ENCODE peak calls at places on chromosome X, in six cellular contexts. One of them, this sample, is unnamed.

GRCh38 chrX:119041175-119041574 is 31.6 kb upstream of the CT47C1 start:
- DNase-seq in ascending aorta: peak; percentile 79
- DNase-seq in astrocyte of the spinal cord: peak; percentile 82
- DNase-seq in endothelial cell of umbilical vein: peak; percentile 90
- DNase-seq in GM20000: no peak
- DNase-seq in neural progenitor cell: no peak
- DNase-seq in this sample: no peak

GRCh38 chrX:70525733-70526132 is 81.1 kb downstream of the DLG3 start:
- DNase-seq in ascending aorta: no peak
- DNase-seq in astrocyte of the spinal cord: no peak
- DNase-seq in endothelial cell of umbilical vein: no peak
- DNase-seq in GM20000: no peak
- DNase-seq in neural progenitor cell: no peak
- DNase-seq in this sample: no peak

GRCh38 chrX:118373538-118373937 is 27.6 kb downstream of the WDR44 start:
- DNase-seq in ascending aorta: no peak
- DNase-seq in astrocyte of the spinal cord: no peak
- DNase-seq in endothelial cell of umbilical vein: no peak
- DNase-seq in GM20000: no peak
- DNase-seq in neural progenitor cell: peak; percentile 25
- DNase-seq in this sample: no peak

GRCh38 chrX:115233497-115234219 is at the start of gene LRCH2:
- DNase-seq in ascending aorta: peak; percentile 70
- DNase-seq in astrocyte of the spinal cord: peak; percentile 46
- DNase-seq in endothelial cell of umbilical vein: peak; percentile 47
- DNase-seq in GM20000: no peak
- DNase-seq in neural progenitor cell: peak; percentile 86
- DNase-seq in this sample: peak; percentile 37

GRCh38 chrX:35090801-35091200 is 148.2 kb downstream of the FAM47B start:
- DNase-seq in ascending aorta: no peak
- DNase-seq in astrocyte of the spinal cord: no peak
- DNase-seq in endothelial cell of umbilical vein: no peak
- DNase-seq in GM20000: no peak
- DNase-seq in neural progenitor cell: no peak
- DNase-seq in this sample: no peak

GRCh38 chrX:153494541-153495361 is at the start of gene BGN:
- DNase-seq in ascending aorta: peak; percentile 85
- DNase-seq in astrocyte of the spinal cord: peak; percentile 65
- DNase-seq in endothelial cell of umbilical vein: peak; percentile 81
- DNase-seq in GM20000: no peak
- DNase-seq in neural progenitor cell: peak; percentile 69
- DNase-seq in this sample: peak; percentile 62

GRCh38 chrX:37357436-37357835 is 8.3 kb downstream of the PRRG1 start:
- DNase-seq in ascending aorta: no peak
- DNase-seq in astrocyte of the spinal cord: no peak
- DNase-seq in endothelial cell of umbilical vein: no peak
- DNase-seq in GM20000: no peak
- DNase-seq in neural progenitor cell: no peak
- DNase-seq in this sample: no peak

GRCh38 chrX:2409796-2410195 is 91.0 kb downstream of the DHRSX start:
- DNase-seq in ascending aorta: no peak
- DNase-seq in astrocyte of the spinal cord: no peak
- DNase-seq in endothelial cell of umbilical vein: no peak
- DNase-seq in GM20000: no peak
- DNase-seq in neural progenitor cell: no peak
- DNase-seq in this sample: no peak

GRCh38 chrX:71514367-71515038 is 18.4 kb upstream of the OGT start:
- DNase-seq in ascending aorta: no peak
- DNase-seq in astrocyte of the spinal cord: no peak
- DNase-seq in endothelial cell of umbilical vein: no peak
- DNase-seq in GM20000: no peak
- DNase-seq in neural progenitor cell: no peak
- DNase-seq in this sample: peak; percentile 25

GRCh38 chrX:63050225-63050624 is 300.9 kb downstream of the SPIN4 start:
- DNase-seq in ascending aorta: no peak
- DNase-seq in astrocyte of the spinal cord: no peak
- DNase-seq in endothelial cell of umbilical vein: no peak
- DNase-seq in GM20000: no peak
- DNase-seq in neural progenitor cell: no peak
- DNase-seq in this sample: no peak

GRCh38 chrX:139049455-139049854 is 337.9 kb upstream of the FGF13 start:
- DNase-seq in ascending aorta: no peak
- DNase-seq in astrocyte of the spinal cord: peak; percentile 13
- DNase-seq in endothelial cell of umbilical vein: no peak
- DNase-seq in GM20000: no peak
- DNase-seq in neural progenitor cell: no peak
- DNase-seq in this sample: no peak

GRCh38 chrX:40303256-40304077 is 205.7 kb upstream of the BCOR start:
- DNase-seq in ascending aorta: no peak
- DNase-seq in astrocyte of the spinal cord: no peak
- DNase-seq in endothelial cell of umbilical vein: no peak
- DNase-seq in GM20000: no peak
- DNase-seq in neural progenitor cell: no peak
- DNase-seq in this sample: no peak

GRCh38 chrX:120235284-120235683 is 15.3 kb upstream of the ZBTB33 start:
- DNase-seq in ascending aorta: no peak
- DNase-seq in astrocyte of the spinal cord: no peak
- DNase-seq in endothelial cell of umbilical vein: no peak
- DNase-seq in GM20000: no peak
- DNase-seq in neural progenitor cell: no peak
- DNase-seq in this sample: no peak

GRCh38 chrX:27660878-27661277 is 70.7 kb downstream of the DCAF8L2 start:
- DNase-seq in ascending aorta: no peak
- DNase-seq in astrocyte of the spinal cord: no peak
- DNase-seq in endothelial cell of umbilical vein: no peak
- DNase-seq in GM20000: no peak
- DNase-seq in neural progenitor cell: no peak
- DNase-seq in this sample: no peak

GRCh38 chrX:109774136-109774535 is 41.1 kb upstream of the ACSL4 start:
- DNase-seq in ascending aorta: no peak
- DNase-seq in astrocyte of the spinal cord: no peak
- DNase-seq in endothelial cell of umbilical vein: no peak
- DNase-seq in GM20000: no peak
- DNase-seq in neural progenitor cell: no peak
- DNase-seq in this sample: no peak

GRCh38 chrX:69398881-69399280 is 105.2 kb upstream of the NALF2 start:
- DNase-seq in ascending aorta: no peak
- DNase-seq in astrocyte of the spinal cord: no peak
- DNase-seq in endothelial cell of umbilical vein: no peak
- DNase-seq in GM20000: no peak
- DNase-seq in neural progenitor cell: no peak
- DNase-seq in this sample: no peak

GRCh38 chrX:103157511-103158316 is 57.2 kb upstream of the BEX4 start:
- DNase-seq in ascending aorta: no peak
- DNase-seq in astrocyte of the spinal cord: peak; percentile 40
- DNase-seq in endothelial cell of umbilical vein: peak; percentile 58
- DNase-seq in GM20000: peak; percentile 16
- DNase-seq in neural progenitor cell: peak; percentile 24
- DNase-seq in this sample: peak; percentile 74

GRCh38 chrX:69095260-69095659 is 70.0 kb downstream of the PJA1 start:
- DNase-seq in ascending aorta: no peak
- DNase-seq in astrocyte of the spinal cord: no peak
- DNase-seq in endothelial cell of umbilical vein: no peak
- DNase-seq in GM20000: no peak
- DNase-seq in neural progenitor cell: no peak
- DNase-seq in this sample: no peak

GRCh38 chrX:85988353-85988752 is 59.0 kb downstream of the CHM start:
- DNase-seq in ascending aorta: no peak
- DNase-seq in astrocyte of the spinal cord: no peak
- DNase-seq in endothelial cell of umbilical vein: no peak
- DNase-seq in GM20000: no peak
- DNase-seq in neural progenitor cell: no peak
- DNase-seq in this sample: no peak

GRCh38 chrX:6679988-6680387 is 145.1 kb upstream of the VCX3A start:
- DNase-seq in ascending aorta: no peak
- DNase-seq in astrocyte of the spinal cord: no peak
- DNase-seq in endothelial cell of umbilical vein: no peak
- DNase-seq in GM20000: no peak
- DNase-seq in neural progenitor cell: no peak
- DNase-seq in this sample: no peak

GRCh38 chrX:154516655-154517100 is 646 bp upstream of the FAM3A start:
- DNase-seq in ascending aorta: no peak
- DNase-seq in astrocyte of the spinal cord: peak; percentile 47
- DNase-seq in endothelial cell of umbilical vein: peak; percentile 64
- DNase-seq in GM20000: peak; percentile 15
- DNase-seq in neural progenitor cell: peak; percentile 62
- DNase-seq in this sample: no peak

GRCh38 chrX:72057331-72057730 is 74.4 kb downstream of the RTL5 start:
- DNase-seq in ascending aorta: peak; percentile 30
- DNase-seq in astrocyte of the spinal cord: no peak
- DNase-seq in endothelial cell of umbilical vein: no peak
- DNase-seq in GM20000: no peak
- DNase-seq in neural progenitor cell: no peak
- DNase-seq in this sample: no peak

GRCh38 chrX:68710870-68711576 is 63.6 kb downstream of the STARD8 start:
- DNase-seq in ascending aorta: no peak
- DNase-seq in astrocyte of the spinal cord: peak; percentile 37
- DNase-seq in endothelial cell of umbilical vein: peak; percentile 32
- DNase-seq in GM20000: peak; percentile 56
- DNase-seq in neural progenitor cell: peak; percentile 68
- DNase-seq in this sample: peak; percentile 16

GRCh38 chrX:33339219-33339618 is 127.9 kb upstream of the DMD start:
- DNase-seq in ascending aorta: no peak
- DNase-seq in astrocyte of the spinal cord: no peak
- DNase-seq in endothelial cell of umbilical vein: no peak
- DNase-seq in GM20000: no peak
- DNase-seq in neural progenitor cell: peak; percentile 8
- DNase-seq in this sample: no peak

GRCh38 chrX:153921511-153922285 is 4.4 kb downstream of the ARHGAP4 start:
- DNase-seq in ascending aorta: no peak
- DNase-seq in astrocyte of the spinal cord: no peak
- DNase-seq in endothelial cell of umbilical vein: no peak
- DNase-seq in GM20000: no peak
- DNase-seq in neural progenitor cell: no peak
- DNase-seq in this sample: no peak

GRCh38 chrX:68732906-68733493 is 85.5 kb downstream of the STARD8 start:
- DNase-seq in ascending aorta: peak; percentile 65
- DNase-seq in astrocyte of the spinal cord: peak; percentile 12
- DNase-seq in endothelial cell of umbilical vein: peak; percentile 12
- DNase-seq in GM20000: peak; percentile 62
- DNase-seq in neural progenitor cell: peak; percentile 76
- DNase-seq in this sample: peak; percentile 79

GRCh38 chrX:140967036-140967435 is 35.4 kb upstream of the SPANXB1 start:
- DNase-seq in ascending aorta: no peak
- DNase-seq in astrocyte of the spinal cord: no peak
- DNase-seq in endothelial cell of umbilical vein: no peak
- DNase-seq in GM20000: no peak
- DNase-seq in neural progenitor cell: no peak
- DNase-seq in this sample: no peak

GRCh38 chrX:13638021-13638420 is 14.9 kb upstream of the TCEANC start:
- DNase-seq in ascending aorta: no peak
- DNase-seq in astrocyte of the spinal cord: no peak
- DNase-seq in endothelial cell of umbilical vein: no peak
- DNase-seq in GM20000: no peak
- DNase-seq in neural progenitor cell: no peak
- DNase-seq in this sample: no peak

GRCh38 chrX:23803931-23804381 is 21.0 kb downstream of the SAT1 start:
- DNase-seq in ascending aorta: peak; percentile 75
- DNase-seq in astrocyte of the spinal cord: peak; percentile 71
- DNase-seq in endothelial cell of umbilical vein: peak; percentile 86
- DNase-seq in GM20000: no peak
- DNase-seq in neural progenitor cell: no peak
- DNase-seq in this sample: peak; percentile 29

GRCh38 chrX:11105080-11105479 is 6.1 kb upstream of the HCCS start:
- DNase-seq in ascending aorta: no peak
- DNase-seq in astrocyte of the spinal cord: no peak
- DNase-seq in endothelial cell of umbilical vein: peak; percentile 1
- DNase-seq in GM20000: no peak
- DNase-seq in neural progenitor cell: no peak
- DNase-seq in this sample: peak; percentile 16
- TF ChIP-seq CTCF in ascending aorta: no peak
- TF ChIP-seq CTCF in astrocyte of the spinal cord: no peak
- TF ChIP-seq CTCF in endothelial cell of umbilical vein: no peak
- TF ChIP-seq CTCF in GM20000: no peak
- TF ChIP-seq CTCF in neural progenitor cell: no peak
- TF ChIP-seq CTCF in this sample: no peak

GRCh38 chrX:10235851-10236250 is 79.1 kb downstream of the CLCN4 start:
- DNase-seq in ascending aorta: no peak
- DNase-seq in astrocyte of the spinal cord: peak; percentile 87
- DNase-seq in endothelial cell of umbilical vein: no peak
- DNase-seq in GM20000: no peak
- DNase-seq in neural progenitor cell: no peak
- DNase-seq in this sample: no peak

GRCh38 chrX:10233173-10233572 is 76.4 kb downstream of the CLCN4 start:
- DNase-seq in ascending aorta: no peak
- DNase-seq in astrocyte of the spinal cord: peak; percentile 1
- DNase-seq in endothelial cell of umbilical vein: no peak
- DNase-seq in GM20000: no peak
- DNase-seq in neural progenitor cell: no peak
- DNase-seq in this sample: no peak

GRCh38 chrX:10230222-10230621 is 73.4 kb downstream of the CLCN4 start:
- DNase-seq in ascending aorta: no peak
- DNase-seq in astrocyte of the spinal cord: no peak
- DNase-seq in endothelial cell of umbilical vein: no peak
- DNase-seq in GM20000: no peak
- DNase-seq in neural progenitor cell: no peak
- DNase-seq in this sample: no peak

GRCh38 chrX:10233696-10234095 is 76.9 kb downstream of the CLCN4 start:
- DNase-seq in ascending aorta: no peak
- DNase-seq in astrocyte of the spinal cord: peak; percentile 12
- DNase-seq in endothelial cell of umbilical vein: no peak
- DNase-seq in GM20000: no peak
- DNase-seq in neural progenitor cell: no peak
- DNase-seq in this sample: no peak

DNA sequence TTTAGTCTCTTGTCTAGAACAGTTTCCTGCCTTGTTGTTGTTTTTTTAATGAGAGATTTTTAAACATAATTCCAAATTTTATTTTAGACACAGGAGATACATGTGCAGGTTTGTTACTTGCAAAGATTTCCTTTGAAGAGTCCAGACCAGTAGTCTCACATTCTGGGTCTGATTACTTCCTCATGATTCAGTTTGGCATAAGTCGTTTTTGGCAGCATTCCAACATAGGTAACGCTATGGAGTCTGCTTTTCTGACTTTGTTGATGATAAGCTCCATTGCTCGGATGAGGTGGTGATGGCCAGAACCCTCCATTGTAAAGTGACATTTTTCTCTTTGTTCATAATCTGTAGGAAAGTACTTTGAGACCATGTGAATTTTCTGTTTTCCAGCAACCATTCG is 74.7 kb downstream of the CLCN4 start:
- DNase-seq in ascending aorta: no peak
- DNase-seq in astrocyte of the spinal cord: no peak
- DNase-seq in endothelial cell of umbilical vein: no peak
- DNase-seq in GM20000: no peak
- DNase-seq in neural progenitor cell: no peak
- DNase-seq in this sample: no peak
- TF ChIP-seq CTCF in ascending aorta: no peak
- TF ChIP-seq CTCF in astrocyte of the spinal cord: no peak
- TF ChIP-seq CTCF in endothelial cell of umbilical vein: no peak
- TF ChIP-seq CTCF in GM20000: no peak
- TF ChIP-seq CTCF in neural progenitor cell: no peak
- TF ChIP-seq CTCF in this sample: no peak

GRCh38 chrX:57528670-57529255 is 63.0 kb upstream of the ZXDB start:
- DNase-seq in ascending aorta: no peak
- DNase-seq in astrocyte of the spinal cord: no peak
- DNase-seq in endothelial cell of umbilical vein: peak; percentile 11
- DNase-seq in GM20000: no peak
- DNase-seq in neural progenitor cell: peak; percentile 23
- DNase-seq in this sample: peak; percentile 8
- TF ChIP-seq CTCF in ascending aorta: no peak
- TF ChIP-seq CTCF in astrocyte of the spinal cord: no peak
- TF ChIP-seq CTCF in endothelial cell of umbilical vein: peak; percentile 40
- TF ChIP-seq CTCF in GM20000: peak; percentile 7
- TF ChIP-seq CTCF in neural progenitor cell: peak; percentile 58
- TF ChIP-seq CTCF in this sample: peak; percentile 58

GRCh38 chrX:32176510-32176909 is 1034.8 kb downstream of the DMD start:
- DNase-seq in ascending aorta: no peak
- DNase-seq in astrocyte of the spinal cord: no peak
- DNase-seq in endothelial cell of umbilical vein: no peak
- DNase-seq in GM20000: no peak
- DNase-seq in neural progenitor cell: no peak
- DNase-seq in this sample: no peak
- TF ChIP-seq CTCF in ascending aorta: no peak
- TF ChIP-seq CTCF in astrocyte of the spinal cord: no peak
- TF ChIP-seq CTCF in endothelial cell of umbilical vein: no peak
- TF ChIP-seq CTCF in GM20000: no peak
- TF ChIP-seq CTCF in neural progenitor cell: no peak
- TF ChIP-seq CTCF in this sample: no peak

This sample was measured in A673.